ENCODE peak calls at places on chromosomes 3 and 15, in seven cellular contexts. R is H9, C is mesendoderm, I is neuronal stem cell, W is IMR-90, G is trophoblast cell, V is H1. B is an unnamed sample. For H3K4me1, the result is how much of the 10 kb centered on the place peaks cover.

GRCh38 chr3:28860307-28860706 is 420.6 kb upstream of the RBMS3 start:
- DNase-seq in R (no peak), C (no peak), I (no peak), W (no peak), G (no peak), V (no peak), B (no peak)

GRCh38 chr3:119810018-119810435 is 28.1 kb downstream of the NR1I2 start:
- DNase-seq in R (peak), C (no peak), I (no peak), W (peak), G (no peak), V (no peak), B (no peak)

GRCh38 chr3:158050461-158050860 is 55.8 kb downstream of the SHOX2 start:
- DNase-seq in R (no peak), C (no peak), I (no peak), W (no peak), G (no peak), V (no peak), B (peak)

GRCh38 chr3:196708467-196708866 is 3.6 kb downstream of the CEP19 start:
- DNase-seq in R (no peak), C (no peak), I (no peak), W (no peak), G (no peak), V (no peak), B (no peak)

GRCh38 chr3:72652395-72652794 is 195.8 kb downstream of the SHQ1 start:
- DNase-seq in R (no peak), C (peak), I (no peak), W (no peak), G (no peak), V (no peak), B (no peak)

GRCh38 chr15:79629687-79630086 is 197.6 kb downstream of the MINAR1 start:
- DNase-seq in R (no peak), C (no peak), I (no peak), W (peak), G (no peak), V (no peak), B (no peak)

GRCh38 chr3:103385991-103386390 is 951.2 kb downstream of the ZPLD1 start:
- DNase-seq in R (no peak), C (no peak), I (peak), W (no peak), G (no peak), V (no peak), B (no peak)

GRCh38 chr3:37985637-37986320 is 4.8 kb upstream of the VILL start:
- DNase-seq in R (no peak), C (no peak), I (no peak), W (peak), G (no peak), V (no peak), B (no peak)

GRCh38 chr3:124653788-124654469 is 76.3 kb upstream of the UMPS start:
- DNase-seq in R (no peak), C (no peak), I (no peak), W (no peak), G (no peak), V (no peak), B (no peak)

GRCh38 chr3:102089904-102090492 is 240.7 kb downstream of the NFKBIZ start:
- DNase-seq in R (no peak), C (no peak), I (no peak), W (peak), G (no peak), V (no peak), B (peak)

GRCh38 chr3:61990618-61991017 is 382.7 kb downstream of the FEZF2 start:
- DNase-seq in R (no peak), C (no peak), I (peak), W (no peak), G (no peak), V (no peak), B (no peak)

GRCh38 chr3:61996351-61996750 is 377.0 kb downstream of the FEZF2 start:
- DNase-seq in R (no peak), C (no peak), I (no peak), W (no peak), G (no peak), V (no peak), B (no peak)

GRCh38 chr3:61989681-61990080 is 383.7 kb downstream of the FEZF2 start:
- DNase-seq in R (no peak), C (no peak), I (no peak), W (no peak), G (no peak), V (no peak), B (no peak)

GRCh38 chr3:61986473-61986872 is 386.9 kb downstream of the FEZF2 start:
- DNase-seq in R (no peak), C (no peak), I (no peak), W (no peak), G (no peak), V (no peak), B (no peak)

GRCh38 chr3:61991706-61992105 is 381.6 kb downstream of the FEZF2 start:
- DNase-seq in R (no peak), C (no peak), I (no peak), W (no peak), G (no peak), V (no peak), B (no peak)
- H3K18ac ChIP-seq in R (no peak), C (no peak), I (no peak), W (no peak), G (no peak), V (no peak), B (no peak)

DNA sequence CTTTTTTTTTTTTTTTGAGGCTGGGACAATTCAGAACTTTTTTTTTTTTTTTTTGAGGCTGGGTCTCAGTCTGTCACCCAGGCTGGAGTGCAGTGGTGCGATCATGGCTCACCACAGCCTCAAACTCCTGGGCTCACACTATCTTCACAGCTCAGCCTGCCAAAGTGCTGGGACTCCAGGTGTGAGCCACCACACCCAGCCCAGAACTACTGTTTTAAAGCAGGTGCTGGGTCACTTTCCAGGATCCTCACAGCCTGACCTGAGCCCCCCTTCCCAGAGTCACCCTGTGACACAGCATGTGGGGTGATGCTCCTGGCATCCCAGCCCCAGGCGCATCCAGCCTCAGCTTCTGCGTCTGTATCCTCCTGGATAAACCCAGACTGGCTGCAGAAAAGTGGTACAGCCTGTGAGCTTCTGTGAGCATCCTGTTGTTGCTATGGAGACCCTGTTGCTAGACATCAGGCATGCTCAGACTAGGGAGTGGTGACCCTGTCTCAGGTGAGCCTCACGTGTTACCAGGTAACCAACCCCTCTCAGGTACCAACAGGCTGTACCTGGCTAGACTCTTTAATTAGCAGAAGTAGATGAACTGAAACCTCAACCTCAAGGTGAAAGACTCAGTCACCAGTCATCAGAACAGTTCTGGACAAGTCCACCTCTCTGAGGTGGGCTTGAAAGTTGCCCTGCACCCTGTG is 15.0 kb downstream of the KLF13 start:
- DNase-seq in R (no peak), C (no peak), I (no peak), W (no peak), G (no peak), V (no peak), B (no peak)
- H3K4me1 ChIP-seq in R (under half), C (under half), I (under half), W (under half), G (under half), V (under half), B (under half)

GRCh38 chr15:39364721-39365120 is 216.2 kb upstream of the THBS1 start:
- DNase-seq in R (no peak), C (no peak), I (no peak), W (no peak), G (no peak), V (no peak), B (no peak)
- H3K18ac ChIP-seq in R (no peak), C (no peak), I (no peak), W (peak), G (no peak), V (no peak), B (no peak)

DNA sequence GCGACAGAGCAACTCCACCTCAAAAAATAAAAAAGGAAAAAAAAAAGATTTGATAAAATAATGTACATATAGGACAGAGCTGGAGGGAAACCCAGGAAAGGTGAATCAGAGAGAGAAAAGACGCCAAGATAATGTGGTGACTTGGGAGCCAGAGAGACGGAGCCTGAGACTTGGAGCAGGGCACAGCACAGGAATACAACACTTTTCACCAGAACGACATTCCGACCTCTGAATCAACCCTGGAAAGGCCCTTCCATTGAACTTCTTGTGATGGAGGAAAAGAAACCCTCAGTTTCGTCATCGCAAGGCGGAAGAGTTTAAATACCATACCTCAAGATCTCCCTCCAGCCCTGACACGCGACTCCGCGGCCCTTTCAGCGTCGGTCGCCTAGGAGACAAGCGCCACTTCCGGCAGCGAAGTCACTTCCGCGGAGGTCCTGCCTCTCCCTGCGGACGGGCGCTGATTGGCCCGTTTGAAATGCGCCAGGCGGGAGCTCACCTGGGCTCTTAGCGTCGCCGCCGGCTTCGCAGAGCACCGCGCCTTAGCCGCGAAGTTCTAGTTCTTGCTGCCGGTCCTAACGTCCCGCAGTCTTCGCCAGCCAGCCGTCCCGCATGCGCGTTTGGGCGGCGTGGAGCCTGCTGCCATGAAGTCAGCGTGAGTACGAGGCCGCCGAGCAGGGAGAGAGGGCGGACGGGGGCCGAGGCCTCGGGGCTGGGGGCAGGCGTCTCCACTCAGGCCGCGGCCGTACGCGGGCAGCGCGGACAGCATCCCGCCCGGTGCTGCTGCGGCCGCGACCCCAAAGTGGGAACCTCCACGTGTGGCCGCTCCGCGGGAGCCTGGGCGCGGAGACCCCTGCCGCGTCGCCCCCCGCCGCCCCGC is at the start of gene KIF23:
- DNase-seq in R (peak), C (peak), I (peak), W (peak), G (peak), V (peak), B (peak)
- H3K4me1 ChIP-seq in R (under half), C (under half), I (under half), W (under half), G (under half), V (under half), B (under half)

GRCh38 chr15:29859293-29859692 is 37.0 kb upstream of the TJP1 start:
- DNase-seq in R (no peak), C (no peak), I (no peak), W (no peak), G (no peak), V (no peak), B (no peak)

GRCh38 chr15:29860872-29861271 is 38.6 kb upstream of the TJP1 start:
- DNase-seq in R (no peak), C (no peak), I (no peak), W (peak), G (peak), V (no peak), B (no peak)

GRCh38 chr15:29854413-29854812 is 32.1 kb upstream of the TJP1 start:
- DNase-seq in R (no peak), C (no peak), I (no peak), W (no peak), G (peak), V (no peak), B (no peak)

GRCh38 chr15:29859981-29860745 is 37.9 kb upstream of the TJP1 start:
- DNase-seq in R (no peak), C (no peak), I (no peak), W (peak), G (peak), V (no peak), B (peak)

DNA sequence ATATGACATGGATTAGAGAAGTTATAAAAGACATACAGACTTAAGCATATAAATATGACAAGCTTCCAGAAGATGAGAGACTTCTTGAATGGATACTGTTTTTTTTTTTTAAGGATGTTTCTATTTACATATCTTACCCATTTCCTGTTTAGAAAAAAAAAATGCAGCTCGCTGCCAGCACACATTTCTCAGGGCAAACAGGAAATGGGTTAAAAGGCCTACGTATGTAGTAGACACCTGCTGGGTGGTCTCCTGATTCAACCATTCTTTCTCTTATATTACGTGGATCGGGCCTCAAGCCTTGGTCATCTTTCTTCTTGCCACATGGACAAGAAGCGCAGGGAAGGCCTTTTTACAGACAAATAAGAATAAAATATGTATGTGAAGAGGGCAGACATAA is 34.9 kb upstream of the TJP1 start:
- DNase-seq in R (no peak), C (peak), I (no peak), W (peak), G (no peak), V (no peak), B (peak)
- H3K18ac ChIP-seq in R (no peak), C (no peak), I (no peak), W (no peak), G (no peak), V (no peak), B (no peak)